ENCODE peak calls at places on chromosomes 3 and 15, in six cellular contexts. E is psoas muscle, H is PC-9, U is tibial artery, Y is IMR-90, Z is mammary epithelial cell. M is an unnamed sample. For H3K4me1, the result is how much of the 10 kb centered on the place peaks cover.

GRCh38 chr3:188516515-188516914 is 362.6 kb downstream of the LPP start:
- DNase-seq in Z (no peak), Y (no peak), H (no peak), E (no peak), U (no peak), M (no peak)

GRCh38 chr3:127670761-127671522 is 1.8 kb upstream of the ABTB1 start:
- DNase-seq in Z (no peak), Y (no peak), H (no peak), E (no peak), U (peak), M (no peak)

GRCh38 chr3:184559336-184559735 is 2.2 kb upstream of the EPHB3 start:
- DNase-seq in U (no peak), Y (no peak), Z (no peak), H (peak), E (no peak), M (no peak)

GRCh38 chr15:61097057-61097456 is 132.0 kb downstream of the RORA start:
- DNase-seq in Y (no peak), Z (no peak), U (no peak), H (no peak), E (no peak), M (no peak)

GRCh38 chr15:25742421-25743159 is 120.5 kb downstream of the ATP10A start:
- DNase-seq in Z (no peak), E (no peak), U (no peak), H (no peak), Y (no peak), M (no peak)

GRCh38 chr3:181932039-181932438 is 220.3 kb downstream of the SOX2 start:
- DNase-seq in Z (no peak), Y (no peak), U (no peak), H (no peak), E (no peak), M (no peak)

GRCh38 chr3:65439641-65440040 is 599.1 kb downstream of the MAGI1 start:
- DNase-seq in U (no peak), Z (peak), E (peak), Y (peak), H (peak), M (peak)

GRCh38 chr15:69782809-69783208 is 314.9 kb downstream of the TLE3 start:
- DNase-seq in U (no peak), H (no peak), Z (no peak), Y (no peak), E (no peak), M (no peak)

GRCh38 chr3:182650568-182651128 is 142.7 kb upstream of the ATP11B start:
- DNase-seq in Z (no peak), U (no peak), Y (no peak), H (no peak), E (no peak), M (no peak)

GRCh38 chr3:188323067-188323842 is 169.3 kb downstream of the LPP start:
- DNase-seq in E (no peak), H (no peak), Y (no peak), Z (peak), U (no peak), M (no peak)

GRCh38 chr3:151316267-151316991 is at the start of gene GPR87:
- DNase-seq in E (no peak), Z (peak), U (no peak), Y (peak), H (peak), M (peak)

GRCh38 chr3:49411550-49411967 is 217 bp downstream of the RHOA start:
- DNase-seq in E (peak), Z (no peak), H (peak), Y (no peak), U (peak), M (no peak)

GRCh38 chr3:119427669-119428068 is 35.7 kb downstream of the TMEM39A start:
- DNase-seq in E (no peak), Y (no peak), H (no peak), U (no peak), Z (no peak), M (no peak)

GRCh38 chr3:119433613-119434325 is 29.6 kb downstream of the TMEM39A start:
- DNase-seq in Y (peak), E (no peak), U (no peak), Z (no peak), H (no peak), M (no peak)

DNA sequence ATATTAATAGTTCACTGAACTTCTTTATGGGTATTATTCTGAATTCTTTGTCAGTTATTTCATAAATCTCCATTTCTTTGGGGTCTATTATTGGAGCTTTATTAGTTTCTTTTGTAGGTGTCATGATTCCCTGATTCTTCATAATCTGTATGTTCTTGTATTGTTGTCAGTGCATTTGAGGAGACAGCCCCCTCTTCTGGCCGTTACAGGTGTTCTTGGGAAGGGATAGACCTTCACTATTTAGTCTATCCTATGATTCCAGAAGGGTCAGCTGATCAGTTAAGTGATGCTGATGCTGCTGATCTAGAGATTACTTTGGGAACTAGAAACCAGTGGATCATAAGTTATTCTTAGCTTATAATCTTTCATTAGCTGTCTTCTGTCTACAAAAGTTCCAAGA is 34.9 kb downstream of the TMEM39A start:
- DNase-seq in Z (no peak), Y (no peak), E (no peak), H (no peak), U (no peak), M (no peak)
- TF ChIP-seq CTCF in Z (no peak), Y (no peak), E (no peak), H (no peak), U (no peak), M (peak)

GRCh38 chr3:31908391-31909097 is 72.5 kb downstream of the OSBPL10 start:
- DNase-seq in Z (no peak), H (no peak), Y (peak), U (no peak), E (no peak), M (no peak)
- H3K4me1 ChIP-seq in Z (under half), H (under half), Y (under half), U (under half), E (under half), M (under half)

DNA sequence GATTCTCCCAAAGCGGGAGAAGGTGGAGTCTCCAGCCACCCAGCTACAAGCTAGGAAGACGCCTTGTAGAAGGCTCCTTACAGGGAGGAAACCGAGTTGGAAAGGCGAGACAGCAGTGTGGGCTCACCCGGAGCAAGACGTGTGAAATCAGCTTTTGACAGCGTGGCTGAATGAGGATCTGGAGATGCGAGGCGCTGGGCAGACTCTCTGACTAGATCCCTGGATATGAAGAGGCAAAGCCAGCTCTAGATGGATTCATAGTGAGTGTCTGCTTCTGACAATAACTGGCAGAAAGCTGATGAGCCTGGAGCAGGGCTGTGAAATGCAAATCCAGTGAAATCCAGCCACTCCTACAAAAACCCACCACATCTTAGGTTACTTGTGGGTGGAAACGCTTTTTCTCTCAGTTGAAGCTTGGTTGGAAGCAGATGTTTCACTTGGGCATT is 41.0 kb downstream of the GOLGA6A start:
- DNase-seq in H (no peak), E (no peak), Y (no peak), U (no peak), Z (no peak), M (no peak)
- H3K27ac ChIP-seq in H (no peak), E (peak), Y (peak), U (peak), Z (no peak), M (no peak)

GRCh38 chr3:38455639-38456430 is 2.1 kb downstream of the ACVR2B start:
- DNase-seq in Z (no peak), H (no peak), E (peak), U (no peak), Y (peak), M (peak)

GRCh38 chr3:38454884-38455638 is 1.4 kb downstream of the ACVR2B start:
- DNase-seq in Z (peak), H (peak), U (peak), E (peak), Y (peak), M (peak)

GRCh38 chr3:38453075-38453913 is at the start of gene ACVR2B:
- DNase-seq in E (peak), U (peak), Y (peak), Z (peak), H (peak), M (peak)

GRCh38 chr3:38453914-38454178 is 156 bp downstream of the ACVR2B start:
- DNase-seq in Z (no peak), Y (no peak), U (no peak), H (no peak), E (no peak), M (no peak)

GRCh38 chr3:38454179-38454883 is 641 bp downstream of the ACVR2B start:
- DNase-seq in Z (peak), H (peak), U (no peak), E (peak), Y (peak), M (no peak)
- TF ChIP-seq CTCF in Z (no peak), H (no peak), U (no peak), E (no peak), Y (no peak), M (no peak)

GRCh38 chr15:75454471-75455418 is 3.3 kb upstream of the SIN3A start:
- DNase-seq in Z (peak), E (peak), Y (no peak), H (no peak), U (no peak), M (peak)

GRCh38 chr15:75455424-75455981 is 4.0 kb upstream of the SIN3A start:
- DNase-seq in E (peak), Y (peak), H (peak), Z (peak), U (peak), M (peak)

GRCh38 chr15:75456710-75457109 is 5.2 kb upstream of the SIN3A start:
- DNase-seq in Y (peak), E (no peak), H (no peak), U (no peak), Z (no peak), M (no peak)

GRCh38 chr15:75455982-75456531 is 4.6 kb upstream of the SIN3A start:
- DNase-seq in U (peak), Y (peak), H (peak), Z (peak), E (no peak), M (peak)

DNA sequence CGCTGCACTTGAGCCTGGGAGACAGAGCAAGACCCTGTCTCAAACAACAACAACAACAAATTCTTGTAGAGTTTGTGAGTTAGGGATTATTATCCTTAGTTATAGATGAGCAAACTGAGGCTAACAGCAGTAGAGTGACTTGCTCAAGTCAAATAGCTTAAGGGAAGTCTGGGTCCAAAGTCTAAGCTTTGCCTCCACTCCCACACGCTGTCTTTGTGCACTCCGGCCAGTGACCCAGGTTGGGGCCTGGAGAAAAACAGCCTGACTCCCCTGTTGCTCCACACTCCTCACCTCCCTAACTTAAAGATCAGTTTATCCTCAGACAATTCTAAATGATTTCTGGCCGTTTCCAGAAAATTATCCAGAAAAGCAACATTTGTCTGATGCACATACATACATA is 9.2 kb upstream of the SIN3A start:
- DNase-seq in Y (no peak), E (no peak), Z (no peak), U (no peak), H (no peak), M (no peak)
- H3K4me1 ChIP-seq in Y (under half), E (under half), Z (under half), U (under half), H (under half), M (under half)

DNA sequence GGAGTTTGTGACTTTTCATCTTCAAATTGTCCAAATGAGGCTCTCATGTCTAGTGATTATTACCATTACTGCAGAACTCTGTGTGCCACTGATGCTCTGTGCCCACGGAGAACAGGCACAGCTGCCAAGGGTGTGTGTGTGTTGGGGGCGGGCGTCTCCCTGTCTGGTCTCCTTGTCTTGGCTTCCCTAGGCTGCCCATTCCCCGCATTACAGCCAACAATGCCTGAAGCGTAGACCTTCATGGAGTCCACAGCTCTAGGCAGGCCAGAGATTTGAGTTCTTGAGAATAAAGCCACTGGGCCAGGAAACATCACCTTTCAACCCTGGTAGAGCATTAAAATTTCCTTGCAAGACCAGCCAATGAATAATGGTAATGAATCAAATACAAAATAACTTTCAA is 42.7 kb downstream of the CCNB2 start:
- DNase-seq in Y (no peak), Z (no peak), E (no peak), H (no peak), U (no peak), M (no peak)
- H3K27ac ChIP-seq in Y (no peak), Z (no peak), E (no peak), H (no peak), U (no peak), M (no peak)